ENCODE peak calls at places on chromosomes 16 and 17, in nine cellular contexts. A, M, R, O, I, S, P, G and D are unnamed samples. For H3K4me1, the result is how much of the 10 kb centered on the place peaks cover.

GRCh38 chr16:19223235-19223847 is 55.3 kb downstream of the SYT17 start:
- DNase-seq in G (no peak), A (no peak), I (no peak), O (peak), S (no peak), M (no peak), R (peak), P (peak), D (no peak)

GRCh38 chr17:76134911-76135809 is 5.9 kb downstream of the FOXJ1 start:
- DNase-seq in O (no peak), G (peak), A (no peak), M (no peak), I (no peak), R (no peak), P (no peak), S (no peak), D (no peak)

GRCh38 chr16:67040906-67041305 is 12.0 kb downstream of the CBFB start:
- DNase-seq in I (no peak), M (no peak), O (peak), R (no peak), S (no peak), G (no peak), P (no peak), A (no peak), D (no peak)

GRCh38 chr16:24988137-24988535 is 27.0 kb downstream of the ARHGAP17 start:
- DNase-seq in O (peak), R (no peak), A (no peak), G (no peak), S (no peak), P (no peak), M (no peak), I (no peak), D (no peak)

GRCh38 chr17:62724398-62725146 is 83.5 kb downstream of the MARCHF10 start:
- DNase-seq in G (no peak), P (no peak), R (peak), M (no peak), O (peak), I (no peak), A (no peak), S (no peak), D (no peak)

GRCh38 chr16:55853114-55853513 is 20.2 kb upstream of the CES1 start:
- DNase-seq in O (peak), G (no peak), A (no peak), P (no peak), I (no peak), R (no peak), M (no peak), S (no peak), D (no peak)

GRCh38 chr16:67537270-67537635 is 8.6 kb downstream of the RIPOR1 start:
- DNase-seq in M (peak), G (peak), P (peak), I (peak), O (peak), R (peak), S (no peak), A (peak), D (no peak)

GRCh38 chr17:8964801-8965393 is 610 bp downstream of the PIK3R5 start:
- DNase-seq in P (no peak), R (peak), O (no peak), M (no peak), G (peak), I (no peak), A (no peak), S (no peak), D (no peak)

GRCh38 chr17:7782237-7782636 is 51.8 kb upstream of the KDM6B start:
- DNase-seq in A (no peak), I (no peak), O (peak), R (no peak), M (no peak), S (no peak), G (no peak), P (no peak), D (no peak)

GRCh38 chr17:60817187-60817586 is 139.5 kb downstream of the BCAS3 start:
- DNase-seq in S (no peak), A (no peak), I (no peak), G (no peak), R (no peak), P (no peak), O (peak), M (no peak), D (no peak)

DNA sequence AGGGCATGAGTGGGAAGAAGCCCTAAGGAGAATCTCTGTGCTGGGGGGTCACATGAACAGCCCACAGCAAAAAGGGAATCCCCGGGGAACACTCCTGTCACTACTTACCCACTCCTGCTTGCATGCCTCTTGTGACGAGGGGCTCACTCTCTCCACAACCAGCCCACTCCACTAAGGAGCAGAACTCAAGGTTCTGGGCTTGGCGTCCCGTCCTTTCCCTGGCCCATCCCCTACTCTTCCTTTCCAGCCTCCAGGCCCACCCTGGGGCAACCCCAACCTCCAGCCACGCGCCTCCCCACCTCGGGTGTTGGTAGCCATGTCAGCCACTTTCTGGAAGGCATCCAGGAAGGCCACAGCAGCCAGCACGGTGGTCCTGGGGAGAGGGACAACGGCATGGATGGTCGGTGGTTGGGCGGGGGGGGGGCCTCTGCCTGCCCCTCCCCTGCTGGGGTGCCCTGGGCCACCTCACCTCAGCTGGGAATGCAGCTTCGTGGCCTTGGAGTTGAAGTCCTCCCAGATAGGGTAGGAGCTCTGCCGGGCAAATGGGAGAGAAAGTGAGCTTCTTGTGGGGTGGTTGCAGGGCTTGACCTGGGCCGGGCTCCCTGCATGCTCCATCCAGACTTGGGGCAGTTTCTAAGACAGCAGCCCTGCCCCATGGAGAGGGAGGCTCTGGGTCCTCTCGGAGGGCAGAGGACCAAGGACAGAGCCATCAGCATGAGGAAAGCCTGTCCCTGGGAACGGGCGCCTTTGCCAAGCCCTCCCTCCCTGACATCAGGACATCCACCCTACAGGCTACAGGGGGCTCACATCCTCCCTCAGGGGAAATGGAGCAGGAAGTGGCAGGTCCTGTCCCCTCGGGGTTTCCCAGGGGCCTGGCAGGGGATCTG is 5.1 kb downstream of the MTSS2 start:
- DNase-seq in I (no peak), A (no peak), O (no peak), R (no peak), M (peak), S (no peak), P (peak), G (peak), D (no peak)
- H3K4me1 ChIP-seq in I (under half), A (half or more), O (under half), R (under half), M (under half), S (under half), P (under half), G (under half), D (under half)

GRCh38 chr16:31402687-31403086 is 9.6 kb downstream of the ITGAD start:
- DNase-seq in I (no peak), S (no peak), A (no peak), R (no peak), M (no peak), P (no peak), G (no peak), O (no peak), D (no peak)

GRCh38 chr16:31401436-31401835 is 8.3 kb downstream of the ITGAD start:
- DNase-seq in S (no peak), O (no peak), M (no peak), R (no peak), I (no peak), A (no peak), G (no peak), P (no peak), D (no peak)

GRCh38 chr16:31400191-31400590 is 7.1 kb downstream of the ITGAD start:
- DNase-seq in G (no peak), A (no peak), M (no peak), I (no peak), P (no peak), O (no peak), S (no peak), R (no peak), D (no peak)

GRCh38 chr16:31404353-31405064 is 11.4 kb downstream of the ITGAD start:
- DNase-seq in P (no peak), G (no peak), R (no peak), M (no peak), S (no peak), I (no peak), O (no peak), A (no peak), D (no peak)

DNA sequence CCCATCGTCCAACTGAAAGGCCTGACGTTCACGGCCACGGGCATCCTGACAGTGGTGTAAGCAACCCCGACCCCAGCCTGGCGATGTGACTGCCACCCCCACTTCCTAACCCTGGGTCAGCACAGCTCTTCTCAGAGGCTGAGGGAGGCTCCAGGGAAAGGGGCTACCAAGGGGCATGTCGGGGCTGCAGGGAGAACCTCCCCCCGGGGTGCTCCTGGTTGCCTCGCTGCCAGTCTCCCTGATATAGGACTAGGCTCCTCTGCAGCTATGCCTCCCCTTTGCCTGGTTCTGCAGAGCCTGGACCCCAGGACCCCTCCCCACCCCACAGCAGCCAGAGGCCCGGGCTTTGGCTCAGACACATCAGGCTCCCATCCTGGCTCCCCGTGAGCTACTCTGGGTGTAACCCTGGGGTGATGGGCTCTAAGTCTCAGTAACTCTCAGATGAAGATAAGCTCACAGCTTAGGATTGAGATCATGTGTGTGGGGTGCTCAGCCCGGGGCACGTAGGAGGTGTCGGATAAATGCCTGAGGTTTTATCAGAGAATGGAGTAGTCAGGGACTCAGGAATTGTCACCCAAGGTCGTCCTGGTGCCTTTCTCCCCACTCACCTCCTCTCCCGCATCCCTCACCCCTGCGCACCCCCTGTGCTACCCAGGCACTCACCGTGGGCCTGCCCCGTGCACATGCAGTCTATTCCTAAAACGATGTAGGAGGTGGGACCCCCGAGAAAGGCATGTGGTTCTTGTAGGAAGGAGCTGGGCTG is 10.6 kb downstream of the ITGAD start:
- DNase-seq in A (no peak), P (no peak), I (no peak), O (no peak), R (no peak), M (no peak), S (no peak), G (no peak), D (no peak)
- H3K27ac ChIP-seq in A (no peak), P (no peak), I (no peak), O (no peak), R (no peak), M (no peak), S (no peak), G (no peak), D (no peak)

GRCh38 chr16:2329532-2329931 is 11.0 kb downstream of the ABCA3 start:
- DNase-seq in P (no peak), O (no peak), G (no peak), M (no peak), A (no peak), R (peak), I (no peak), S (no peak), D (no peak)
- TF ChIP-seq POLR2A in P (no peak), O (no peak), G (no peak), M (no peak), A (no peak), R (no peak), I (no peak), S (no peak), D (no peak)

DNA sequence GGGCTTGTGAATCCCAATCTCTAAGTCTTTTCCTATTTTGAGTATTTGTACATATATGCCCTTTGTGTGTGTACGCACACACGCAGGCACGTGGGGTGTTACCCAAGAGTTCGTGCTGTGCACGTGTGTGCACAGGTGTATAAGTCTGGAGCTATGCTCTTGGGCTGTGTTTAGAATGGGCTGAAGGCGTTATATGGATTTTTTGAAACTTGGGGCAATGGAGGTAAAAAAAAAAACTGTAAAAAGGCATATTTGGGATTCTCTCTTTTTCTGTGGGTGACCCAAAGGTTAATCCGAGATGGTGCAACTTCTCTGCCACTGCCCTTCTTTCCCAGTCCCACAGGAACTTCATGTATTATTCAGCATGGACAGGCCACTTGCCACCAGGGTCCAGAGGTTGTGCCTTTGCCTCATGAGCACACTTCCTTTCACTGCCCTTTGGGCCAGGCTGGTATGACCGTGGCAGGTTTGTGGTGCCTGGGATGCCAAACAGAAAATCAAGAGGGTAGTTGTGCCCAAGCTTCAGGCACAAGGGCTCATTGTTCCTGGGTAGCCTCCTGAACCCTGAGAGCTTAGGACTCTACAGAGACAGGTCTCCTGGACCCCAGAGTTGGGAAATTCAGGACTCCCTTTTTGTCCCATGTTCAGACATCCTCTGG is 1.6 kb downstream of the ABCC3 start:
- DNase-seq in G (peak), O (no peak), I (no peak), S (no peak), R (peak), M (no peak), A (no peak), P (no peak), D (no peak)
- H3K4me1 ChIP-seq in G (half or more), O (under half), I (under half), S (under half), R (half or more), M (under half), A (under half), P (half or more), D (under half)